ENCODE peak calls at places on chromosome 1, in nine cellular contexts. P, I, X, D, Z, J, Q, T and H are unnamed samples.

GRCh38 chr1:158527190-158527815 is 26.9 kb downstream of the OR6Y1 start:
- DNase-seq in X (no peak), J (peak), I (peak), T (no peak), P (peak), Q (peak), Z (peak), D (peak), H (peak)

GRCh38 chr1:32801096-32801713 is 16.0 kb downstream of the YARS1 start:
- DNase-seq in D (no peak), Q (no peak), P (peak), Z (no peak), J (no peak), X (no peak), T (no peak), I (peak), H (no peak)

GRCh38 chr1:155051342-155051776 is 243 bp downstream of the ADAM15 start:
- DNase-seq in D (no peak), P (no peak), Z (no peak), X (no peak), J (no peak), T (peak), I (no peak), Q (no peak), H (no peak)

GRCh38 chr1:112744019-112744578 is 29.0 kb upstream of the PPM1J start:
- DNase-seq in D (peak), X (no peak), Z (peak), T (no peak), I (peak), P (no peak), J (no peak), Q (peak), H (peak)

GRCh38 chr1:209875510-209875909 is 47.7 kb downstream of the UTP25 start:
- DNase-seq in J (no peak), Q (peak), T (peak), Z (peak), P (peak), I (peak), D (peak), X (no peak), H (peak)

GRCh38 chr1:93437976-93438605 is 9.8 kb upstream of the FNBP1L start:
- DNase-seq in J (peak), Q (peak), Z (peak), P (peak), I (peak), D (peak), X (no peak), T (peak), H (peak)

GRCh38 chr1:91148641-91149069 is 126.8 kb upstream of the ZNF644 start:
- DNase-seq in T (no peak), X (no peak), I (no peak), J (peak), Z (no peak), P (no peak), D (no peak), Q (no peak), H (peak)

GRCh38 chr1:158830904-158831507 is at the start of gene MNDA:
- DNase-seq in Z (no peak), D (no peak), X (no peak), T (no peak), Q (no peak), P (no peak), I (no peak), J (peak), H (no peak)